ENCODE peak calls at places on chromosomes 16 and 17, in seven cellular contexts. R, Q, M, X, U, H and S are unnamed samples. For H3K36me3, the result is how much of the 10 kb centered on the place peaks cover.

GRCh38 chr17:45371414-45372324 is 54.8 kb upstream of the MAP3K14 start:
- DNase-seq in R (peak), Q (peak), M (peak), X (peak), U (peak), H (peak), S (peak)

GRCh38 chr16:74626741-74627416 is 20.0 kb upstream of the GLG1 start:
- DNase-seq in R (no peak), Q (no peak), M (no peak), X (peak), U (no peak), H (no peak), S (no peak)

GRCh38 chr17:30969989-30970680 is 704 bp upstream of the RNF135 start:
- DNase-seq in R (peak), Q (no peak), M (peak), X (no peak), U (peak), H (peak), S (no peak)

GRCh38 chr16:23950291-23950894 is 114.6 kb downstream of the PRKCB start:
- DNase-seq in R (no peak), Q (no peak), M (no peak), X (no peak), U (no peak), H (no peak), S (no peak)

GRCh38 chr17:80166446-80166845 is 3.4 kb upstream of the CARD14 start:
- DNase-seq in R (no peak), Q (no peak), M (no peak), X (no peak), U (no peak), H (no peak), S (no peak)

GRCh38 chr17:57548421-57549385 is 196.4 kb downstream of the CCDC182 start:
- DNase-seq in R (no peak), Q (no peak), M (no peak), X (no peak), U (no peak), H (peak), S (no peak)

GRCh38 chr17:40559954-40560591 is 5.2 kb downstream of the CCR7 start:
- DNase-seq in R (peak), Q (peak), M (peak), X (peak), U (peak), H (peak), S (peak)

GRCh38 chr17:48505788-48506187 is 25.0 kb downstream of the HOXB1 start:
- DNase-seq in R (no peak), Q (no peak), M (peak), X (peak), U (no peak), H (peak), S (peak)

GRCh38 chr17:75335315-75335714 is 46.1 kb upstream of the SLC25A19 start:
- DNase-seq in R (no peak), Q (no peak), M (no peak), X (no peak), U (no peak), H (peak), S (no peak)

GRCh38 chr17:60164164-60164563 is 14.4 kb downstream of the CA4 start:
- DNase-seq in R (no peak), Q (no peak), M (no peak), X (no peak), U (no peak), H (peak), S (no peak)

GRCh38 chr16:27097671-27098275 is 31.0 kb downstream of the C16orf82 start:
- DNase-seq in R (no peak), Q (peak), M (no peak), X (no peak), U (no peak), H (no peak), S (no peak)

DNA sequence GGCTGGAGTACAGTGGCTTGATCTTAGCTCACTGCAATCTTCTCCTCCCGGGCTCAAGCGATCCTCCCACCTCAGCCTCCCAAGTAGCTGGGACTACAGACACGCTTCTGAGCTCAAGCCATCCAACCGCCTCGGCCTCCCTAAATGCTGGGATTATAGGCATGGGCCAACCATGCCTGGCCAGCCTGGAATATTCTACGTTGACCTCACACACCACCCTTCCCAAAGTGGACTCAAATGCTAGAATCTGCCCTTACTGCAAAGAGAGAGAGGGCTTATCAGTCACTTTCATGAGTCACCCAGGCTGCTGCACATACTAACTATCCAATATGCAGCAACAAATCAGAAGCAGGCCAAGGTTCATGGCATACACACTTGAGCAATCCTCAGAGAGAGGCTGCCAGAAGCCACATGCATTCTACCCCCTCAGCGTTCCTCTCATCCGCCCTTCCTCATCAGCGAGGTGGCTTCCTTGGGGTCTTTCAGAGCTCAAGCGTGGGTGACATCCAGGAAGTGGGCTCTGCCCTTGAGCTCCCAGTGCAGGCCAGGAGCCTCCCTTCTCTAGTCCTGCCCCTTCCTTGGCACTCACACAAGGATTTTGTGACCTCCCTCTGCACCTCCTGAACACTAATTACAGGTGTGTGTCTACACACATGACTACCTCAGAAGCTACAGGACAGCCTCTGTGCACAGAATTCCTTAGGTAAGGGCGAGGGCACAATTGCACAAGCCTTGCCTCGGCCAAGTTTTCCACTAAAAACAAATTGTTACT is 24.8 kb upstream of the SIAH1 start:
- DNase-seq in R (peak), Q (no peak), M (peak), X (peak), U (peak), H (no peak), S (no peak)
- H3K4me3 ChIP-seq in R (no peak), Q (no peak), M (no peak), X (no peak), U (no peak), H (no peak), S (no peak)

DNA sequence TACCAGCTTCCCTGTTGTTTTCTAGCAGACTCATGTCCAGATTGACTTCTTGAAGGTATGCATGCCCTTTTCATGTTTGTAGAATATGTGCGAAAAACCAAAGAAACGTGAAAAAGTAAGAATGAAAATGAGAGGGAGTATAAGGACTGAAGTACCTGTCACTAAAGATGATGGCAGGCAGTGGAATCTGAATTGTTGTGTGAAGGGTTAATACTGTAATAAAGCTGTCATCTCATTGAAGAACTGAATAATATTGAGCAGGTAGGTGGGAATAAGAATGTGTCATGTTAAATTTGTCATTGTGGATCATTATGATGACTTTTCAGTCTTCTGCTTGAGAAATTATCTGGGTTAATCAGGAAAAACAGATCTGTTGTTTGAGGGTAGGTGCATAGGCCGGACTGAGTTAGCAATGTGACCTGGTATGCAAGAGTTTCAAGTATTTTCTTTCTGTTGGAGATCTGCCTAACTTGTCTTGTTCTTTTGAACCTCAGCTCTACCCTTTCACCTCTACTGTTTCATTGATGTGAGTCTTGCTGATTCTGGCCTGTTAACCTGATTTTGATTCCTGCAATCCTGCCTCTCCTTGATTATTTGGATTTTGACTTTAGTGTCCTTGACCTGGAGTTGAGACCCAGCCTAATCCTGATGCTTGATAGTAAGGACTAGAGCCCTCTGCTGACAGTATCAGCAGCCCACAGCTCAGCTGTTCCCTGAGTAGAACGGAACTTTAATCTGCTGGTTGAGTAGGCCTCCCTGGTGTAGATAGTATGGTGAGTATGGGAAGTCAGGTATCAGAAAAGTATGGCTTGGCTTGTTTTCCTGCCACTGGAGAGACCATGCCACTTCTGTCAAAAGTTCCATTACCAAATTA is 64.6 kb downstream of the MAP2K4 start:
- DNase-seq in R (no peak), Q (no peak), M (no peak), X (no peak), U (no peak), H (peak), S (no peak)
- TF ChIP-seq CTCF in R (no peak), Q (no peak), M (no peak), X (no peak), U (no peak), H (peak), S (no peak)

DNA sequence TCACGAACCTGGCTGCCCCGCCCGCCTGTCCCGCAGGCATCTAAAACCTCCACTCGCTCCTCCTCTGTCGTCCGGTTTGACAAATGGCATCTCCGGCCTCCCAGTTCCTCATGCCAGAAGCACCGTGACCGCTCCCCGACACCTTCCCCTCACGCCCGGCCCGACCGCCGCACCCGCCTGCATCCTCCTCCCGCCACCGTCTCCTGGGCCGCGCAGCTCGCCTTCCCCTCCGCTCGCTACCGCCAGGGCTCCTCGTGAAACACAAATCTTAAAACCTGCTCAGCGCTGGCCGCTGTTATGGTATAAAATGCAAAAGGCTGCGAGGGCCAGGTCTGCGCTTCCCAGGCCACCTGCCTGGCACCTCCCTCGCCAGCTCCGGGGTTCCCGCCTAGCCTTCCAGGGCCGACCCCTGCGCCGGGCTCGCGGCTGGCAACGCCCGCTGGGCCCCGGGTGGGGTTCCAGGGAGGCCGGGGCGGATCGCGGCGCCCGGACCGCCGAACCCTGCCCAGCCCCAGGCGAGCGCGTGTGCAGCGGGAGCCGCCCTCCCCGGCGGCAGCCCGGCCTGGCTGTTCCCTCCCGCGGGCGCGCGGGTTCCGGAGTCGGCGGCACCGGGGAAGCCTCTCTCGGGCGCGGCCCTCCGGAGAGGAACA is 488 bp downstream of the SPSB3 start:
- DNase-seq in R (peak), Q (no peak), M (no peak), X (peak), U (no peak), H (peak), S (no peak)
- H3K36me3 ChIP-seq in R (under half), Q (half or more), M (under half), X (under half), U (under half), H (under half), S (under half)

GRCh38 chr16:72788269-72788809 is 259.6 kb downstream of the ZFHX3 start:
- DNase-seq in R (no peak), Q (no peak), M (no peak), X (no peak), U (no peak), H (no peak), S (no peak)
- H3K4me3 ChIP-seq in R (no peak), Q (peak), M (no peak), X (peak), U (peak), H (peak), S (no peak)

GRCh38 chr17:27907976-27908558 is 14.9 kb upstream of the LYRM9 start:
- DNase-seq in R (no peak), Q (no peak), M (no peak), X (no peak), U (no peak), H (peak), S (no peak)
- TF ChIP-seq CTCF in R (no peak), Q (no peak), M (no peak), X (no peak), U (no peak), H (peak), S (no peak)

GRCh38 chr17:3801043-3801746 is at the start of gene ITGAE:
- DNase-seq in R (no peak), Q (no peak), M (no peak), X (no peak), U (no peak), H (no peak), S (no peak)
- H3K36me3 ChIP-seq in R (under half), Q (under half), M (under half), X (under half), U (under half), H (under half), S (under half)